ENCODE peak calls at places on chromosomes 6 and 20, in six cellular contexts. V, B, I, T, K and Y are unnamed samples.

GRCh38 chr6:80477591-80478370 is 371.3 kb downstream of the BCKDHB start:
- DNase-seq in V (no peak), B (no peak), I (no peak), T (no peak), K (no peak), Y (no peak)

GRCh38 chr6:170289971-170290305 is 940 bp downstream of the DLL1 start:
- DNase-seq in V (no peak), B (no peak), I (no peak), T (no peak), K (no peak), Y (no peak)

GRCh38 chr20:20666359-20666758 is 46.1 kb downstream of the RALGAPA2 start:
- DNase-seq in V (no peak), B (no peak), I (no peak), T (no peak), K (no peak), Y (no peak)

GRCh38 chr20:2382833-2383232 is 2.1 kb downstream of the TGM6 start:
- DNase-seq in V (no peak), B (no peak), I (no peak), T (no peak), K (no peak), Y (no peak)

GRCh38 chr6:38482466-38482865 is 157.3 kb downstream of the BTBD9 start:
- DNase-seq in V (no peak), B (no peak), I (no peak), T (no peak), K (no peak), Y (no peak)

GRCh38 chr20:11826334-11826733 is 91.4 kb upstream of the BTBD3 start:
- DNase-seq in V (no peak), B (no peak), I (no peak), T (no peak), K (no peak), Y (no peak)

GRCh38 chr6:139028242-139028657 is 295 bp upstream of the ABRACL start:
- DNase-seq in V (no peak), B (no peak), I (no peak), T (no peak), K (no peak), Y (no peak)

GRCh38 chr20:53660078-53660909 is 66.7 kb upstream of the ZNF217 start:
- DNase-seq in V (peak), B (no peak), I (peak), T (peak), K (peak), Y (no peak)

GRCh38 chr6:81727876-81728517 is 24.5 kb downstream of the TENT5A start:
- DNase-seq in V (no peak), B (no peak), I (no peak), T (no peak), K (no peak), Y (no peak)

GRCh38 chr20:43751167-43752050 is 24.6 kb upstream of the GTSF1L start:
- DNase-seq in V (no peak), B (no peak), I (no peak), T (peak), K (no peak), Y (peak)

GRCh38 chr20:25277051-25277801 is 29.3 kb downstream of the PYGB start:
- DNase-seq in V (peak), B (no peak), I (no peak), T (peak), K (peak), Y (no peak)

GRCh38 chr6:139475231-139475630 is 100.8 kb upstream of the CITED2 start:
- DNase-seq in V (no peak), B (no peak), I (no peak), T (no peak), K (no peak), Y (no peak)

GRCh38 chr6:101232946-101233345 is 160.6 kb upstream of the GRIK2 start:
- DNase-seq in V (no peak), B (no peak), I (no peak), T (no peak), K (no peak), Y (no peak)

GRCh38 chr6:5663256-5663655 is 343.5 kb downstream of the NRN1 start:
- DNase-seq in V (no peak), B (no peak), I (no peak), T (no peak), K (no peak), Y (no peak)

GRCh38 chr6:128723667-128724066 is 159.3 kb upstream of the LAMA2 start:
- DNase-seq in V (no peak), B (no peak), I (no peak), T (no peak), K (no peak), Y (no peak)

GRCh38 chr6:165805604-165806003 is 142.6 kb upstream of the PDE10A start:
- DNase-seq in V (no peak), B (no peak), I (no peak), T (no peak), K (no peak), Y (no peak)

GRCh38 chr20:44583179-44583578 is 800 bp downstream of the PKIG start:
- DNase-seq in V (no peak), B (no peak), I (no peak), T (no peak), K (no peak), Y (no peak)

GRCh38 chr6:107815846-107816245 is 8.3 kb downstream of the SCML4 start:
- DNase-seq in V (no peak), B (no peak), I (no peak), T (no peak), K (no peak), Y (no peak)

GRCh38 chr6:37648465-37649330 is 49.0 kb downstream of the MDGA1 start:
- DNase-seq in V (no peak), B (no peak), I (no peak), T (no peak), K (no peak), Y (no peak)

GRCh38 chr20:48751871-48752270 is 75.9 kb downstream of the PREX1 start:
- DNase-seq in V (no peak), B (no peak), I (no peak), T (no peak), K (no peak), Y (no peak)

GRCh38 chr6:161918154-161918553 is 644.3 kb upstream of the AGPAT4 start:
- DNase-seq in V (no peak), B (no peak), I (no peak), T (no peak), K (no peak), Y (no peak)

GRCh38 chr6:134363323-134364039 is 45.6 kb upstream of the SGK1 start:
- DNase-seq in V (peak), B (no peak), I (no peak), T (no peak), K (no peak), Y (no peak)

GRCh38 chr6:136969930-136970329 is 47.8 kb downstream of the SLC35D3 start:
- DNase-seq in V (no peak), B (no peak), I (peak), T (no peak), K (no peak), Y (no peak)

GRCh38 chr6:44634321-44634720 is 246.8 kb downstream of the CDC5L start:
- DNase-seq in V (no peak), B (no peak), I (no peak), T (no peak), K (no peak), Y (no peak)

GRCh38 chr6:159023893-159024292 is 20.9 kb downstream of the TAGAP start:
- DNase-seq in V (no peak), B (no peak), I (no peak), T (no peak), K (no peak), Y (no peak)

DNA sequence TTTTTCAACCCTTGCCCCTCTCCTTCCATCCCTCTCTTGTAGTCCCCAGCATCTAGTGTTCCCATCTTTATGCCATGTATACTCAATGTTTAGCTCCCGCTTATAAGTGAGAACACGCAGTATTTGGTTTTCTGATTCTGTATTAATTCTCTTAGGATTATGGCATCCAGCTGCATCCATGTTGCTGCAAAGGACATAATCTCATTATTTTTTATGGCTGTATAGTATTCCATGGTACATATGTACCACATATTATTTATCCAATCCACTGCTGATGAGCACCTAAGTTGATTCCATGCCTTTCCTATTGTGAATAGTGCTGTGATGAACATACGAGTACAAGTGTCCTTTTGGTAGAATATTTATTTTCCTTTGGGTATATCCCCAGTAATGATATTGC is 66.8 kb downstream of the UNC5CL start:
- DNase-seq in V (no peak), B (no peak), I (no peak), T (no peak), K (no peak), Y (no peak)
- TF ChIP-seq POLR2A in V (no peak), B (no peak), I (no peak), T (no peak), K (no peak), Y (no peak)

DNA sequence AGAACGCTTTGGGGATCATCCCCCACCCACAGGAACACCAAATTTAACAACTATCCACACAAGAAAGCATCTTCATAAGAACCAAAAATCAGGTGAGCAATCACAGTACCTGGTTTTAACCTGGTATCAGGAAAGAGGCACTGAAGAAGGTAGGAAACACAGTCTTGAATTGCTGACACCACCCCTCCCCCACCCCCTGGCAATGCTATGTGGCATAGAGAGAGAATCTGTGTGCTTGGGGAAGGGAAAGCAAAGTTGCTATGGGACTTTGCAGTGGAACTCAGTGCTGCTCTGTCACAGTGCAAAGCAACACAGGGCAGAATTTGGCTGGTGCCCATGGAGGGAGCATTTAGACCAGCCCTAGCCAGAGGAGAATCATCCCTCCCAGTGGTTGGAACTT is 565.6 kb downstream of the EPM2A start:
- DNase-seq in V (no peak), B (no peak), I (no peak), T (no peak), K (no peak), Y (no peak)
- TF ChIP-seq POLR2A in V (no peak), B (no peak), I (no peak), T (no peak), K (no peak), Y (no peak)

GRCh38 chr20:63856111-63856511 is 5.2 kb upstream of the ABHD16B start:
- DNase-seq in V (no peak), B (no peak), I (no peak), T (no peak), K (peak), Y (no peak)

GRCh38 chr20:63854766-63855362 is 6.4 kb upstream of the ABHD16B start:
- DNase-seq in V (no peak), B (no peak), I (no peak), T (no peak), K (peak), Y (no peak)

GRCh38 chr20:63855363-63856110 is 5.8 kb upstream of the ABHD16B start:
- DNase-seq in V (no peak), B (no peak), I (no peak), T (no peak), K (peak), Y (no peak)

GRCh38 chr20:63850689-63851547 is 10.4 kb upstream of the ABHD16B start:
- DNase-seq in V (no peak), B (no peak), I (no peak), T (peak), K (no peak), Y (peak)

GRCh38 chr20:63854069-63854765 is 7.1 kb upstream of the ABHD16B start:
- DNase-seq in V (no peak), B (no peak), I (no peak), T (no peak), K (peak), Y (no peak)
- TF ChIP-seq POLR2A in V (no peak), B (no peak), I (no peak), T (no peak), K (no peak), Y (no peak)

GRCh38 chr20:462199-462991 is at the start of gene TBC1D20:
- DNase-seq in V (peak), B (peak), I (peak), T (peak), K (peak), Y (peak)
- TF ChIP-seq POLR2A in V (peak), B (peak), I (no peak), T (peak), K (peak), Y (peak)

DNA sequence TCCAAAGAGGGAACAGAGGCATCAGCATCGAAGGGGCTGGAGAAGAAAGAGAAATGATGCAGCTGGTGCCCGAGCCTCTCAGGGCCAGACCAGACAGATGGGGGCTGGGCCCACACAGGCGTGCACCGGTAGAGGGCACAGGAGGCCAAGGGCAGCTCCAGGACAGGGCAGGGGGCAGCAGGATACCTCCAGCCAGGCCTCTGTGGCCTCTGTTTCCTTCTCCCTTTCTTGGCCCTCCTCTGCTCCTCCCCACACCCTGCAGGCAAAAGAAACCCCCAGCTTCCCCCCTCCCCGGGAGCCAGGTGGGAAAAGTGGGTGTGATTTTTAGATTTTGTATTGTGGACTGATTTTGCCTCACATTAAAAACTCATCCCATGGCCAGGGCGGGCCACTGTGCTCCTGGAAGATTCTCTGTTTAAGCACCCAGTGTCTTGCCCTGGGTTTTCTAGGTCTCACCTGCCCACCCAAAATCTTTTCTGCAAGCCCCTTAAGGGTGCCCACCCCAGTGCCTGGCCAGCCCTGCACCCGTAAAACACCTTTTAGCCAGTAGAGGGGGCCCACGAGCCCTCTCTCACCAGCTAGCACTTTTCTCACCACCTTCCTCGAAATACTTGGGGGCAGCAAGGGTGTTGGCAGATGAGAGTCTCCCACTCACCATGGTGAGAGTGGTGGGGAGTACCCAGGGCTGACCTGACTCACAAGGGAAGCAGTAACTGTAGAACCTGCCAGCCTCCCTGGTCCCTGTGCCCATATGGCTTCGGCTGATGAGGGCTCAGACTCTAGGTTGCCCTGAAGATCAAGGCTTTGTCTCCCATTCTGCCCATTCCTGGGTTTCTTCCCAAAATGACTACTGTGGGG is 35.7 kb upstream of the ID1 start:
- DNase-seq in V (peak), B (peak), I (no peak), T (peak), K (peak), Y (no peak)
- TF ChIP-seq POLR2A in V (no peak), B (no peak), I (no peak), T (no peak), K (no peak), Y (no peak)

GRCh38 chr6:112660626-112661025 is 313.5 kb downstream of the RFPL4B start:
- DNase-seq in V (no peak), B (no peak), I (no peak), T (no peak), K (no peak), Y (no peak)

GRCh38 chr6:112663705-112664104 is 316.6 kb downstream of the RFPL4B start:
- DNase-seq in V (no peak), B (no peak), I (no peak), T (no peak), K (no peak), Y (no peak)

GRCh38 chr6:112665114-112665513 is 318.0 kb downstream of the RFPL4B start:
- DNase-seq in V (no peak), B (no peak), I (no peak), T (no peak), K (no peak), Y (no peak)

GRCh38 chr6:112667427-112667826 is 320.3 kb downstream of the RFPL4B start:
- DNase-seq in V (no peak), B (no peak), I (no peak), T (no peak), K (no peak), Y (no peak)

GRCh38 chr6:112665815-112666214 is 318.7 kb downstream of the RFPL4B start:
- DNase-seq in V (no peak), B (no peak), I (no peak), T (no peak), K (no peak), Y (no peak)
- TF ChIP-seq POLR2A in V (no peak), B (no peak), I (no peak), T (no peak), K (no peak), Y (no peak)